ENCODE peak calls at places on chromosomes 16 and 17, in nine cellular contexts. W is fibroblast of the aortic adventitia; Y is stimulated activated naive CD4-positive, alpha-beta T cell; C is activated CD4-positive, CD25-positive, alpha-beta regulatory T cell treated with anti-CD3 and anti-CD28 coated beads, Interleukin-2, amount 50 U/mL, for 72 hours; V is BJ; U is cardiac muscle cell; S is NCI-H1105 treated with DMSO at 0.1 percent for 48 hours; P is A549; Q is hippocampal formation. I is an unnamed sample.

GRCh38 chr17:22251493-22251892 is 559.2 kb downstream of the KCNJ18 start:
- DNase-seq in W (no peak), Y (no peak), C (no peak), V (no peak), U (no peak), S (no peak), P (no peak), Q (no peak), I (no peak)

GRCh38 chr17:37729905-37730304 is 15.0 kb downstream of the HNF1B start:
- DNase-seq in W (no peak), Y (no peak), C (no peak), V (no peak), U (no peak), S (no peak), P (no peak), Q (no peak), I (no peak)

GRCh38 chr17:2138318-2138717 is 83.4 kb downstream of the HIC1 start:
- DNase-seq in W (no peak), Y (no peak), C (no peak), V (no peak), U (peak; percentile 37), S (no peak), P (no peak), Q (no peak), I (no peak)

GRCh38 chr17:32693135-32693897 is 183.6 kb downstream of the MYO1D start:
- DNase-seq in W (no peak), Y (no peak), C (no peak), V (no peak), U (no peak), S (peak; percentile 43), P (no peak), Q (peak; percentile 18), I (no peak)

GRCh38 chr17:35554668-35555067 is 6.0 kb downstream of the SLFN14 start:
- DNase-seq in W (no peak), Y (no peak), C (no peak), V (no peak), U (no peak), S (no peak), P (no peak), Q (no peak), I (no peak)

GRCh38 chr16:78368121-78369102 is 269.0 kb downstream of the WWOX start:
- DNase-seq in W (no peak), Y (no peak), C (no peak), V (no peak), U (peak; percentile 22), S (no peak), P (no peak), Q (no peak), I (no peak)

GRCh38 chr17:36498155-36498554 is 11.7 kb downstream of the ZNHIT3 start:
- DNase-seq in W (peak; percentile 4), Y (no peak), C (peak; percentile 8), V (no peak), U (no peak), S (no peak), P (no peak), Q (no peak), I (no peak)

GRCh38 chr16:66127459-66128362 is 238.8 kb upstream of the CDH5 start:
- DNase-seq in W (no peak), Y (no peak), C (no peak), V (no peak), U (peak; percentile 52), S (no peak), P (no peak), Q (no peak), I (no peak)

GRCh38 chr16:50643192-50643591 is 37.9 kb downstream of the SNX20 start:
- DNase-seq in W (no peak), Y (no peak), C (no peak), V (no peak), U (no peak), S (no peak), P (no peak), Q (no peak), I (no peak)

GRCh38 chr17:57288753-57289121 is 32.4 kb downstream of the MSI2 start:
- DNase-seq in W (no peak), Y (no peak), C (no peak), V (no peak), U (no peak), S (no peak), P (no peak), Q (peak; percentile 17), I (no peak)

GRCh38 chr16:15907863-15908478 is 19.6 kb upstream of the CEP20 start:
- DNase-seq in W (no peak), Y (no peak), C (peak; percentile 45), V (no peak), U (peak; percentile 42), S (no peak), P (peak; percentile 84), Q (no peak), I (no peak)

GRCh38 chr16:68064791-68065365 is 20.3 kb upstream of the NFATC3 start:
- DNase-seq in W (peak; percentile 95), Y (peak; percentile 62), C (peak; percentile 67), V (no peak), U (peak; percentile 73), S (peak; percentile 10), P (peak; percentile 67), Q (peak; percentile 51), I (peak; percentile 74)

GRCh38 chr16:65274576-65274975 is 152.7 kb upstream of the CDH11 start:
- DNase-seq in W (no peak), Y (no peak), C (no peak), V (peak; percentile 7), U (no peak), S (no peak), P (no peak), Q (no peak), I (no peak)